ENCODE peak calls at places on chromosome 2, in six cellular contexts. X is brain microvascular endothelial cell, B is AG04450, T is GM12865, L is mammary epithelial cell, Z is lower lobe of right lung. D is an unnamed sample.

GRCh38 chr2:220786216-220786615 is 785.9 kb downstream of the EPHA4 start:
- DNase-seq in X (no peak), B (no peak), T (no peak), L (peak), Z (no peak), D (no peak)

GRCh38 chr2:71785550-71785951 is 332.2 kb downstream of the DYSF start:
- DNase-seq in X (no peak), B (no peak), T (no peak), L (no peak), Z (no peak), D (no peak)

GRCh38 chr2:184906709-184907108 is 308.4 kb downstream of the ZNF804A start:
- DNase-seq in X (peak), B (no peak), T (no peak), L (no peak), Z (no peak), D (no peak)

GRCh38 chr2:16019617-16020351 is 79.4 kb downstream of the MYCN start:
- DNase-seq in X (no peak), B (no peak), T (no peak), L (no peak), Z (no peak), D (no peak)

GRCh38 chr2:17901246-17901645 is 22.8 kb downstream of the KCNS3 start:
- DNase-seq in X (no peak), B (no peak), T (no peak), L (peak), Z (no peak), D (no peak)

GRCh38 chr2:130391872-130392670 is 36.2 kb downstream of the PTPN18 start:
- DNase-seq in X (no peak), B (no peak), T (no peak), L (peak), Z (no peak), D (no peak)

GRCh38 chr2:218229239-218229638 is 12.2 kb downstream of the ARPC2 start:
- DNase-seq in X (peak), B (peak), T (peak), L (peak), Z (no peak), D (peak)

GRCh38 chr2:143545643-143546275 is 416.5 kb downstream of the ARHGAP15 start:
- DNase-seq in X (no peak), B (peak), T (no peak), L (no peak), Z (no peak), D (no peak)

GRCh38 chr2:148642891-148643416 is 1.6 kb upstream of the EPC2 start:
- DNase-seq in X (peak), B (no peak), T (peak), L (peak), Z (no peak), D (peak)

GRCh38 chr2:17542471-17542870 is 2.0 kb downstream of the VSNL1 start:
- DNase-seq in X (no peak), B (no peak), T (no peak), L (peak), Z (no peak), D (no peak)

GRCh38 chr2:217647226-217647625 is 355.6 kb downstream of the TNS1 start:
- DNase-seq in X (no peak), B (no peak), T (no peak), L (no peak), Z (no peak), D (no peak)

GRCh38 chr2:43950383-43951008 is 45.3 kb downstream of the LRPPRC start:
- DNase-seq in X (peak), B (no peak), T (peak), L (peak), Z (no peak), D (no peak)

GRCh38 chr2:143429932-143430331 is 300.7 kb downstream of the ARHGAP15 start:
- DNase-seq in X (peak), B (no peak), T (no peak), L (peak), Z (no peak), D (peak)

GRCh38 chr2:27735263-27735904 is 36.1 kb upstream of the MRPL33 start:
- DNase-seq in X (peak), B (peak), T (no peak), L (peak), Z (peak), D (peak)

DNA sequence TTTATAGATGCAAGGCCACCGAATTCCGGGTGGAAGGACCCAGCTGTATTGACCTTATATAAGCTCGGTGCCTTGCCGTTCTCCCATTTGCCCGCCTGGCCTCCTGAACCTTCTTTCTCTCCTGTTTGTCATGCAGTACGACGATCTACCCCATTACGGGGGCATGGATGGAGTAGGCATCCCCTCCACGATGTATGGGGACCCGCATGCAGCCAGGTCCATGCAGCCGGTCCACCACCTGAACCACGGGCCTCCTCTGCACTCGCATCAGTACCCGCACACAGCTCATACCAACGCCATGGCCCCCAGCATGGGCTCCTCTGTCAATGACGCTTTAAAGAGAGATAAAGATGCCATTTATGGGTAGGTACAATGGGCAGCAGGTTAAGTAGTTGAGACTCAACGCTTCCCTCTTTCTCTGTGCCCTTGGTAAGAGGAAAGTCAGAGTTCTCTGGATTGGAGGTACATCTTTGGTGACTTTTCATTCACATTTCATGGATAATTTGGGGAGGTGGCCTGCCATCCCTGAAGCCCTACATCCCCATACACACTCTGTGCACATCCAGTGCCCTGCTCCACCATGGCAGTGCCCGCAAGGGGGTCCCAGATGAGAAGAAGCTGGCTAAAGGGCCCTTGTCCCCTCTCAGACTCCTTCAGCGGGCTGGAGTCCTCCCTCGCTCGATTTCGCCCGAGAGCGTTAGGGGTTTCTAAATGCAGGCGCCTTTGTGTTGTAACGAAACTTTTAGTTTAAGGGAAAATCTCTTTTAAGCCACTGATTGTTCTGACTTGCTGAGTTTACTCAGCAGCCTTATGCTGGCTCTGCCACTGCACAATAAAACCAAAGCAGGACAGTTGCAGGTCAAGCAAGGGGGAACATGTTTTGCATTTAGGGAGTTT is 2.9 kb downstream of the MEIS1 start:
- DNase-seq in X (no peak), B (no peak), T (no peak), L (no peak), Z (no peak), D (no peak)
- H3K4me3 ChIP-seq in X (peak), B (peak), T (no peak), L (no peak), Z (peak), D (peak)

DNA sequence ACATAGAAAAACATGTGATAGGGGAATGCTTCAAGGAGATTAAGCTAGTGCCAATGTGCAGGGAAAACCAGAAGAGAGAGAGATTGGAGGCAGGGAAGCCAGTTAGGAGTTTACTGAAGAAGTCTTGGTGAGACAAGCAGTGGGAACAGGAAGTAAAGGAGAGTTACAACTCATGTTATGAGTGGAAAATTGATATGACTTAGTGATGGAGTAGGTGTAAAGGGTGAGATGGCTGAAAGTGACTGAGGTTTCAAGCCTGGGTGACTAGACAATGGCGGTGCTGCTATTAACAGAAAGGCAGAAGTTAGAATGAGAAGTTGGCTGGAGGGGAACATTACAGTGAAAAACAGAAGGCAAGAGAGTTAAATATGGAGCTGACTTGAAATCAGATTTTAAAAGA is 16.5 kb downstream of the DOK1 start:
- DNase-seq in X (no peak), B (no peak), T (peak), L (no peak), Z (no peak), D (no peak)
- H3K4me3 ChIP-seq in X (no peak), B (no peak), T (no peak), L (no peak), Z (no peak), D (no peak)

DNA sequence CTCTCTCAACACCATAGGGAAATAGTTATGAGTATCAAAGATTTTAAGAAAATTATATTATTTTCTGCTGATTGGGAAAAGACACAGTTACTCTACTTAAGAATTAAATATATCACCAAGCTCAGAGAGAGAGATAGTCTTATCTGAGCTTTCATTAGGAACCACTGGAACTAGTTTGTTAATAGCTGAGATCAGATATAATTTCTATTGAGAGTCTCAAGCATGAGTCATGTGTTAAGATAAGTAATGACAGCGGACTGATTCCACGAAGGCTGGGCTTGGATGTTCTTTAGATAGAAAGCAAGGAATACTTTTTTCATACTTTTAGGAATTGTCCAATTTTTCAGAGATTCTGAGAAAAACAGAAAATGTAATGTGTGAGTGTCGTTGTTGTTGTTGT is 44.4 kb upstream of the RBM44 start:
- DNase-seq in X (peak), B (no peak), T (no peak), L (no peak), Z (no peak), D (no peak)
- H3K4me3 ChIP-seq in X (no peak), B (no peak), T (no peak), L (no peak), Z (no peak), D (no peak)

DNA sequence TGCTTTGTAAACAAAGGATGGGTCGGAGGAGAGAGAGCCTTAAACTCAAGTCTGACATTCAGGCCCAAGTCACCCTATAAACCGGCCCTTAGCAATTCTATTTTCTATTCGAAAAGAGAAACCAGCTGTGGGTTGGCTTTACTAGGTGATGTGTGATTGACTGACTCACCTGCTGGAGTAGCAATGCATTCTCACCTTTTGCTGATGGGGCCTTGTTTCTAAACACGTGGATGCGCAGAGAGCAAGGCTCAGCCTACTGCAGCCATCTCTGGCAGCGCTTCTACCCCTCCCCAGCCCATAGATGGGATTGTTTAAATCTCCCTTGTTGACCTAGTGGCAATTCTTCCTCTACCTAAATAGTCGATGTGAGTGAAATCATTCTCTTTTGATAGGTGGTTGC is 138.5 kb downstream of the MEIS1 start:
- DNase-seq in X (no peak), B (no peak), T (no peak), L (no peak), Z (no peak), D (no peak)
- H3K4me3 ChIP-seq in X (no peak), B (peak), T (no peak), L (no peak), Z (no peak), D (no peak)

GRCh38 chr2:134154269-134154668 is 99.6 kb upstream of the MGAT5 start:
- DNase-seq in X (no peak), B (no peak), T (peak), L (no peak), Z (peak), D (no peak)
- H3K4me3 ChIP-seq in X (no peak), B (no peak), T (no peak), L (no peak), Z (no peak), D (no peak)

DNA sequence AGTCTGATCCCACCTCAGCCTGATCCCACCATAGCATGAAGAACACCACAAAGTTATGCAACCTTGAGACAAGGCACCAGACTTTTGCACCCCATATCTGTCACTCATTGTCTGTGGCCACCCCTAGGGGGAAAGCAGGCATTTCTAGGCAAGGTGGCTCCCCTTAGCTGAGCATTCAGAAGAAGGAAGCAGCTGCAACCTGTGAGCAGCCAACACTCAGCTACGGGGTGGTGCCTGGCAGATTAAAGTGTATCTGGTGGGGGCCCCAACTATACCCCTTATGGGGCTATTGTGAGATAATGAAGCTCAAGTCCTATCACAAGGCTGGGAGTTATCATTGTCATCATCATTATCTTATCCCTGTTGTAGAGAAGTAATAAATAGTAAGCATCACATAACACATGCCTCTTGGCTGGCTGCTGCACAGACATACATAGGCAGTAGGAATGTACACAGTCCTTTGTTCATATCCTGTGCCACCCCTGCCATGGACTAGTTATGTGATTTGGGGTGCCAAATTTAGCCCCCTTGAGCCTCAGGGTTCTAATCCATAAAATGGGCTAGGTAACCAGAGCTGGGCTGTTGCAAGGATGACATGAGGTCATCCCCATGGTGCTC is 20.6 kb upstream of the TMEM163 start:
- DNase-seq in X (no peak), B (no peak), T (no peak), L (no peak), Z (no peak), D (no peak)
- H3K4me3 ChIP-seq in X (no peak), B (no peak), T (no peak), L (no peak), Z (no peak), D (no peak)

DNA sequence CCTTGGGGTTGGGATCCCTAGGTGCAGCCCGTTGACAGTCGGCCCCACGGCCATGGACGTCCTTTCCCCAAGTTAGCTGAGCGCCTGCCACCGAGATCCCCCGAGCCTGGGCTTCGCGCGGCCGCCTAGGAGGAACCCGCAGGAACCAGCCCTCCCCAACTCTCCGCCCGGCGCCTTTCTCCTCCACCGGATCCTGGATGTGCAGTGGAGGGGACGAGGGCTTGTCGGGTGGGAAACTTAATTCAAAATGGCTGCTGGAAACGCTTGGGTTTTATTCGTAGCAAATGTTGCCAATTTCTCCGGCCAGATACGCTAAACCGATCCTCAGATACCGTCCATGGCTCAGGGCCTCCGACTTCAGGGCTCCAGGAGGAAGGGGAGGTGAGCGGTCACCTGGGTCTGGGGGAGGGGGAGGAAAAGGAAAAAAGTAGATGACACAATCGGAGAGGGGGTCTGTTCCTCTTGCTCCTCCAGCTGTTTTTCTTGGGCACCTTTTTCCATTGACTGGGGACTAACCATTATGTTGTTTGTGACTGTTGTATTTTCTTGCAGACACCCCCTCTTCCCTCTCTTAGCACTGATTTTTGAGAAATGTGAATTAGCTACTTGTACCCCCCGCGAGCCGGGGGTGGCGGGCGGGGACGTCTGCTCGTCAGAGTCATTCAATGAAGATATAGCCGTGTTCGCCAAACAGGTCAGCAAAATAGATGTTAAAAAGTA is 4.5 kb downstream of the MEIS1 start:
- DNase-seq in X (no peak), B (no peak), T (no peak), L (no peak), Z (peak), D (no peak)
- H3K4me3 ChIP-seq in X (peak), B (peak), T (no peak), L (no peak), Z (peak), D (peak)

GRCh38 chr2:102025583-102026267 is 34.0 kb downstream of the IL1R2 start:
- DNase-seq in X (no peak), B (no peak), T (peak), L (no peak), Z (no peak), D (no peak)

GRCh38 chr2:102027036-102027702 is 35.4 kb downstream of the IL1R2 start:
- DNase-seq in X (peak), B (no peak), T (no peak), L (peak), Z (no peak), D (peak)

GRCh38 chr2:102028470-102028869 is 36.7 kb downstream of the IL1R2 start:
- DNase-seq in X (no peak), B (no peak), T (no peak), L (no peak), Z (no peak), D (no peak)

GRCh38 chr2:102029405-102029804 is 37.6 kb downstream of the IL1R2 start:
- DNase-seq in X (no peak), B (no peak), T (no peak), L (no peak), Z (no peak), D (no peak)

GRCh38 chr2:102027703-102028059 is 35.9 kb downstream of the IL1R2 start:
- DNase-seq in X (no peak), B (no peak), T (no peak), L (no peak), Z (no peak), D (no peak)
- H3K4me3 ChIP-seq in X (no peak), B (no peak), T (no peak), L (no peak), Z (no peak), D (no peak)